ENCODE peak calls at places on chromosomes 12 and 14, in nine cellular contexts. X is NAMALWA; Y is mucosa of gallbladder; M is HT1080; K is hippocampal formation; R is activated CD4-positive, CD25-positive, alpha-beta regulatory T cell treated with anti-CD3 and anti-CD28 coated beads, Interleukin-2, amount 50 U/mL, for 72 hours; L is activated CD8-positive, alpha-beta memory T cell treated with anti-CD3 and anti-CD28 coated beads for 1 hour; A is GOT3; Q is NCI-H748 treated with DMSO at 0.1 percent for 48 hours. H is an unnamed sample.

GRCh38 chr12:43675048-43675904 is 83.3 kb downstream of the PUS7L start:
- DNase-seq in X (no peak), Y (no peak), M (no peak), K (no peak), R (no peak), L (no peak), A (no peak), Q (no peak), H (peak)

GRCh38 chr12:26524862-26525465 is 308.0 kb downstream of the ITPR2 start:
- DNase-seq in X (peak), Y (no peak), M (peak), K (no peak), R (no peak), L (no peak), A (no peak), Q (no peak), H (peak)

GRCh38 chr12:70671698-70672097 is 34.5 kb upstream of the PTPRB start:
- DNase-seq in X (no peak), Y (no peak), M (no peak), K (no peak), R (no peak), L (no peak), A (no peak), Q (no peak), H (no peak)

GRCh38 chr12:106037524-106038298 is 101.0 kb downstream of the NUAK1 start:
- DNase-seq in X (no peak), Y (no peak), M (no peak), K (no peak), R (no peak), L (no peak), A (no peak), Q (no peak), H (no peak)

GRCh38 chr14:63179383-63179782 is 24.9 kb upstream of the RHOJ start:
- DNase-seq in X (no peak), Y (no peak), M (no peak), K (no peak), R (no peak), L (no peak), A (no peak), Q (no peak), H (no peak)

GRCh38 chr12:109331546-109331945 is 16.2 kb upstream of the MYO1H start:
- DNase-seq in X (no peak), Y (no peak), M (no peak), K (no peak), R (no peak), L (no peak), A (no peak), Q (no peak), H (peak)

GRCh38 chr14:69171569-69171968 is 18.6 kb upstream of the DCAF5 start:
- DNase-seq in X (no peak), Y (no peak), M (no peak), K (no peak), R (no peak), L (no peak), A (no peak), Q (no peak), H (no peak)

GRCh38 chr12:3045989-3046388 is 31.2 kb upstream of the TSPAN9 start:
- DNase-seq in X (no peak), Y (no peak), M (no peak), K (no peak), R (no peak), L (no peak), A (no peak), Q (no peak), H (no peak)

GRCh38 chr14:38121280-38121679 is 86.4 kb upstream of the SSTR1 start:
- DNase-seq in X (no peak), Y (no peak), M (no peak), K (no peak), R (no peak), L (no peak), A (no peak), Q (no peak), H (no peak)

GRCh38 chr12:6049587-6049986 is 74.9 kb downstream of the VWF start:
- DNase-seq in X (no peak), Y (no peak), M (no peak), K (no peak), R (no peak), L (no peak), A (no peak), Q (no peak), H (no peak)

GRCh38 chr14:61512026-61512425 is 183.3 kb upstream of the HIF1A start:
- DNase-seq in X (no peak), Y (no peak), M (no peak), K (no peak), R (no peak), L (no peak), A (no peak), Q (no peak), H (peak)

GRCh38 chr12:34401659-34402227 is 379.4 kb downstream of the ALG10 start:
- DNase-seq in X (no peak), Y (peak), M (no peak), K (no peak), R (peak), L (no peak), A (no peak), Q (no peak), H (no peak)

GRCh38 chr12:113099364-113099763 is 36.2 kb downstream of the RASAL1 start:
- DNase-seq in X (no peak), Y (no peak), M (no peak), K (no peak), R (no peak), L (no peak), A (no peak), Q (no peak), H (no peak)

GRCh38 chr14:59310644-59311043 is 122.2 kb downstream of the DAAM1 start:
- DNase-seq in X (no peak), Y (no peak), M (no peak), K (no peak), R (no peak), L (no peak), A (no peak), Q (no peak), H (no peak)

GRCh38 chr14:37900582-37900981 is 305.2 kb downstream of the TTC6 start:
- DNase-seq in X (no peak), Y (no peak), M (no peak), K (no peak), R (no peak), L (no peak), A (no peak), Q (no peak), H (no peak)

GRCh38 chr14:59565112-59565511 is 11.5 kb downstream of the CCDC175 start:
- DNase-seq in X (no peak), Y (no peak), M (peak), K (no peak), R (no peak), L (no peak), A (no peak), Q (no peak), H (no peak)

GRCh38 chr12:56154246-56154771 is 1.9 kb downstream of the MYL6B start:
- DNase-seq in X (peak), Y (no peak), M (no peak), K (no peak), R (no peak), L (no peak), A (no peak), Q (no peak), H (no peak)

GRCh38 chr14:32669416-32669815 is 269.3 kb upstream of the NPAS3 start:
- DNase-seq in X (no peak), Y (no peak), M (no peak), K (no peak), R (no peak), L (no peak), A (no peak), Q (no peak), H (peak)

GRCh38 chr14:50344831-50345563 is 32.9 kb downstream of the DMAC2L start:
- DNase-seq in X (no peak), Y (no peak), M (no peak), K (peak), R (no peak), L (no peak), A (no peak), Q (no peak), H (no peak)

GRCh38 chr12:126952106-126953007 is 1314.6 kb upstream of the TMEM132C start:
- DNase-seq in X (no peak), Y (no peak), M (no peak), K (no peak), R (no peak), L (no peak), A (no peak), Q (no peak), H (no peak)

GRCh38 chr12:24822121-24822899 is 126.6 kb downstream of the BCAT1 start:
- DNase-seq in X (no peak), Y (no peak), M (peak), K (no peak), R (no peak), L (no peak), A (no peak), Q (no peak), H (peak)

GRCh38 chr14:64841121-64841611 is 38.5 kb downstream of the SPTB start:
- DNase-seq in X (no peak), Y (no peak), M (peak), K (no peak), R (no peak), L (no peak), A (no peak), Q (no peak), H (peak)

GRCh38 chr14:58638231-58639205 is 756 bp downstream of the DACT1 start:
- DNase-seq in X (no peak), Y (no peak), M (no peak), K (no peak), R (peak), L (no peak), A (no peak), Q (no peak), H (peak)

GRCh38 chr12:46071335-46071734 is 81.0 kb upstream of the SCAF11 start:
- DNase-seq in X (peak), Y (no peak), M (no peak), K (no peak), R (no peak), L (no peak), A (no peak), Q (no peak), H (no peak)

GRCh38 chr14:80136358-80136757 is 74.9 kb downstream of the DIO2 start:
- DNase-seq in X (peak), Y (no peak), M (peak), K (no peak), R (no peak), L (no peak), A (no peak), Q (no peak), H (no peak)

GRCh38 chr12:108980831-108981618 is 39.8 kb downstream of the SVOP start:
- DNase-seq in X (no peak), Y (no peak), M (no peak), K (no peak), R (no peak), L (no peak), A (no peak), Q (no peak), H (peak)

GRCh38 chr12:14710632-14711324 is 14.4 kb upstream of the GUCY2C start:
- DNase-seq in X (no peak), Y (no peak), M (no peak), K (no peak), R (no peak), L (no peak), A (no peak), Q (no peak), H (no peak)

H was measured in fibroblast of pulmonary artery.